ENCODE peak calls at places on chromosomes 4 and X, in seven cellular contexts. I is HepG2, S is K562, F is H1, C is HCT116, A is SK-N-SH, M is GM12878. G is an unnamed sample.

GRCh38 chrX:124406294-124407013 is 60.1 kb downstream of the SH2D1A start:
- DNase-seq in I (peak), C (peak), M (no peak), S (peak), F (no peak), A (peak), G (peak)

GRCh38 chr4:14259926-14260325 is 632.4 kb upstream of the BOD1L1 start:
- DNase-seq in I (no peak), S (no peak), C (no peak), F (no peak), A (no peak), M (no peak), G (no peak)

GRCh38 chrX:51922561-51922960 is 29.1 kb downstream of the MAGED1 start:
- DNase-seq in M (no peak), C (no peak), I (no peak), F (no peak), A (no peak), S (no peak), G (peak)

GRCh38 chr4:156999175-156999517 is 27.5 kb upstream of the PDGFC start:
- DNase-seq in A (no peak), I (peak), M (no peak), C (peak), S (no peak), F (no peak), G (peak)

GRCh38 chr4:99635601-99636000 is 22.0 kb downstream of the C4orf54 start:
- DNase-seq in A (no peak), I (no peak), S (no peak), C (no peak), F (no peak), M (no peak), G (no peak)

GRCh38 chr4:38449506-38450174 is 214.4 kb upstream of the KLF3 start:
- DNase-seq in S (no peak), M (no peak), F (no peak), A (no peak), I (peak), C (no peak), G (no peak)

GRCh38 chr4:151700566-151701316 is 60.1 kb downstream of the GATB start:
- DNase-seq in I (no peak), C (no peak), F (no peak), M (no peak), A (no peak), S (no peak), G (no peak)

GRCh38 chr4:8101213-8101781 is 57.3 kb downstream of the ABLIM2 start:
- DNase-seq in C (no peak), I (peak), S (no peak), F (no peak), A (no peak), M (no peak), G (no peak)

GRCh38 chr4:142040043-142040442 is 403.7 kb downstream of the IL15 start:
- DNase-seq in S (no peak), A (no peak), F (no peak), I (no peak), C (no peak), M (no peak), G (no peak)

GRCh38 chrX:23901805-23902204 is 5.9 kb downstream of the APOO start:
- DNase-seq in I (peak), A (peak), M (peak), S (peak), C (peak), F (no peak), G (peak)

GRCh38 chr4:175536852-175537453 is 275.1 kb downstream of the GPM6A start:
- DNase-seq in F (peak), M (peak), C (peak), A (peak), I (peak), S (peak), G (peak)

GRCh38 chr4:159105761-159106243 is 2.9 kb downstream of the RAPGEF2 start:
- DNase-seq in I (peak), S (no peak), F (no peak), M (peak), A (no peak), C (no peak), G (no peak)

GRCh38 chr4:39502034-39502658 is 25.1 kb downstream of the UGDH start:
- DNase-seq in I (no peak), M (no peak), S (no peak), F (no peak), C (no peak), A (no peak), G (no peak)

GRCh38 chrX:72265263-72265662 is 11.8 kb downstream of the RPS4X start:
- DNase-seq in F (no peak), S (no peak), A (no peak), M (no peak), I (no peak), C (no peak), G (no peak)

GRCh38 chr4:156517546-156517945 is 454.1 kb downstream of the PDGFC start:
- DNase-seq in A (no peak), M (no peak), I (no peak), S (no peak), F (no peak), C (no peak), G (no peak)

GRCh38 chr4:89834486-89835209 is 2.3 kb downstream of the SNCA start:
- DNase-seq in M (no peak), I (no peak), C (no peak), F (no peak), S (no peak), A (no peak), G (no peak)

GRCh38 chr4:25377572-25377882 is 464 bp downstream of the ANAPC4 start:
- DNase-seq in F (no peak), C (no peak), S (peak), A (no peak), I (no peak), M (no peak), G (no peak)

GRCh38 chr4:182880387-182881356 is 36.5 kb downstream of the DCTD start:
- DNase-seq in I (peak), M (no peak), C (no peak), F (no peak), A (no peak), S (no peak), G (no peak)

GRCh38 chrX:70038951-70039350 is 10.8 kb downstream of the AWAT2 start:
- DNase-seq in I (no peak), S (no peak), F (no peak), M (no peak), A (no peak), C (no peak), G (no peak)

GRCh38 chr4:37799941-37800554 is 26.4 kb upstream of the PGM2 start:
- DNase-seq in A (no peak), S (no peak), M (no peak), C (no peak), F (no peak), I (no peak), G (no peak)

GRCh38 chr4:46648088-46648744 is 258.3 kb upstream of the GABRA2 start:
- DNase-seq in M (no peak), I (peak), S (peak), C (no peak), F (peak), A (peak), G (peak)

GRCh38 chr4:81486502-81486901 is 14.8 kb upstream of the RASGEF1B start:
- DNase-seq in C (no peak), M (no peak), I (no peak), A (no peak), S (no peak), F (no peak), G (no peak)

GRCh38 chr4:67680568-67681222 is 20.3 kb downstream of the UBA6 start:
- DNase-seq in S (no peak), A (no peak), M (no peak), F (no peak), C (no peak), I (peak), G (no peak)

GRCh38 chr4:105719214-105719613 is 10.6 kb downstream of the GSTCD start:
- DNase-seq in C (no peak), M (no peak), S (no peak), F (no peak), I (peak), A (no peak), G (no peak)

GRCh38 chr4:47647544-47647943 is 162.5 kb downstream of the ATP10D start:
- DNase-seq in M (no peak), F (no peak), A (no peak), C (no peak), I (no peak), S (no peak), G (no peak)

GRCh38 chr4:109559625-109559982 is 442 bp upstream of the MCUB start:
- DNase-seq in C (no peak), I (no peak), A (peak), M (no peak), F (no peak), S (peak), G (peak)

GRCh38 chr4:71607780-71608673 is 175.9 kb downstream of the GC start:
- DNase-seq in M (no peak), C (no peak), A (no peak), S (no peak), I (peak), F (no peak), G (no peak)

GRCh38 chr4:176191974-176192373 is 3.4 kb downstream of the SPATA4 start:
- DNase-seq in M (no peak), A (peak), S (no peak), I (no peak), F (no peak), C (no peak), G (no peak)

GRCh38 chr4:84324850-84325249 is 174.2 kb downstream of the NKX6-1 start:
- DNase-seq in I (no peak), A (peak), S (no peak), M (no peak), F (no peak), C (no peak), G (no peak)

GRCh38 chrX:54494970-54495813 is 842 bp downstream of the FGD1 start:
- DNase-seq in S (no peak), M (no peak), C (no peak), I (no peak), A (peak), F (no peak), G (no peak)

GRCh38 chrX:22135994-22136684 is 104.0 kb downstream of the PHEX start:
- DNase-seq in M (no peak), A (peak), I (peak), F (no peak), S (peak), C (peak), G (peak)

GRCh38 chr4:38013461-38014366 is 53.5 kb downstream of the PTTG2 start:
- DNase-seq in M (no peak), I (no peak), A (no peak), S (no peak), C (peak), F (no peak), G (no peak)

GRCh38 chr4:145839151-145839550 is 99.5 kb downstream of the ZNF827 start:
- DNase-seq in S (no peak), M (no peak), A (no peak), C (no peak), F (no peak), I (no peak), G (no peak)

GRCh38 chrX:111100191-111100590 is 4.2 kb downstream of the PAK3 start:
- DNase-seq in S (peak), A (peak), C (peak), M (no peak), I (peak), F (no peak), G (peak)

GRCh38 chr4:26736621-26737020 is 124.0 kb upstream of the STIM2 start:
- DNase-seq in A (no peak), F (no peak), M (no peak), I (no peak), S (peak), C (no peak), G (no peak)

GRCh38 chr4:117560329-117560728 is 474.0 kb upstream of the NDST3 start:
- DNase-seq in M (no peak), S (no peak), C (peak), I (no peak), F (no peak), A (no peak), G (no peak)

GRCh38 chr4:152115794-152116193 is 355.0 kb upstream of the GATB start:
- DNase-seq in I (no peak), M (no peak), A (no peak), S (no peak), F (no peak), C (no peak), G (no peak)

GRCh38 chr4:95304898-95305297 is 243.9 kb downstream of the UNC5C start:
- DNase-seq in A (no peak), I (no peak), C (no peak), F (no peak), S (no peak), M (no peak), G (peak)

GRCh38 chr4:124167602-124168001 is 544.9 kb downstream of the ANKRD50 start:
- DNase-seq in S (no peak), A (no peak), C (no peak), F (no peak), M (no peak), I (no peak), G (no peak)

GRCh38 chrX:153725832-153726285 is 1.2 kb downstream of the ABCD1 start:
- DNase-seq in M (no peak), A (peak), I (no peak), F (no peak), C (no peak), S (no peak), G (no peak)

DNA sequence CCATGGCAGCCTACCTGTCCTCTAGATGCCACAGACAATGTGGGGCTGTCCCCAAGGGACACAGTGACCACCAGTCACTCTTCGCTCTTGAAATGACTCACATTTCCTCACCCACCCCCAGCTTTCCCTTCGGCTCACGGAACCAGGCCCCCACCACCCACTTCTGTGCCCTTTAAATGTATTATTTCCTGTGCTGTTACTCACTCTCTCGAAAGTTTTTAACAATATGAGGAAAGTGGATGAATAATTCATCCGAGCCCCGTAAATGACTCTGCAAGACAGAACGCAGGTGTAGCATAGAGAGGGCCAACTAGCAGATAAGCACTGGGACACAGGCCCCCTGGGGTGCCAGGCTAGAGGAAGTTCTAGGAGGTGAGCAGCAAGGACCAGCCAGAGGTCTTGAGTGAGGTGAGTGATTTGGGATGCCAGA is 179.5 kb upstream of the TBL1X start:
- DNase-seq in I (no peak), C (no peak), M (no peak), S (no peak), A (no peak), F (no peak), G (no peak)
- TF ChIP-seq YY1 in I (no peak), C (no peak), M (no peak), S (no peak), A (no peak), F (no peak), G (no peak)

GRCh38 chr4:139633195-139633594 is 32.4 kb upstream of the MGST2 start:
- DNase-seq in F (no peak), A (no peak), M (no peak), I (no peak), C (no peak), S (no peak), G (no peak)
- H3K4me3 ChIP-seq in F (no peak), A (no peak), M (no peak), I (no peak), C (no peak), S (no peak), G (no peak)

GRCh38 chr4:114393295-114394038 is 205.1 kb upstream of the UGT8 start:
- DNase-seq in I (no peak), S (no peak), M (no peak), F (no peak), A (no peak), C (no peak), G (no peak)
- TF ChIP-seq YY1 in I (no peak), S (no peak), M (no peak), F (no peak), A (no peak), C (no peak), G (no peak)

GRCh38 chrX:140764401-140764919 is 54.9 kb downstream of the LINC00632 start:
- DNase-seq in A (peak), M (no peak), F (peak), C (no peak), I (no peak), S (peak), G (no peak)
- H3K4me3 ChIP-seq in A (no peak), M (no peak), F (peak), C (no peak), I (no peak), S (no peak), G (peak)

GRCh38 chr4:184328022-184328736 is 110.5 kb upstream of the ENPP6 start:
- DNase-seq in M (peak), S (no peak), F (no peak), C (no peak), A (no peak), I (no peak), G (no peak)
- TF ChIP-seq YY1 in M (peak), S (no peak), F (no peak), C (no peak), A (no peak), I (no peak), G (no peak)

DNA sequence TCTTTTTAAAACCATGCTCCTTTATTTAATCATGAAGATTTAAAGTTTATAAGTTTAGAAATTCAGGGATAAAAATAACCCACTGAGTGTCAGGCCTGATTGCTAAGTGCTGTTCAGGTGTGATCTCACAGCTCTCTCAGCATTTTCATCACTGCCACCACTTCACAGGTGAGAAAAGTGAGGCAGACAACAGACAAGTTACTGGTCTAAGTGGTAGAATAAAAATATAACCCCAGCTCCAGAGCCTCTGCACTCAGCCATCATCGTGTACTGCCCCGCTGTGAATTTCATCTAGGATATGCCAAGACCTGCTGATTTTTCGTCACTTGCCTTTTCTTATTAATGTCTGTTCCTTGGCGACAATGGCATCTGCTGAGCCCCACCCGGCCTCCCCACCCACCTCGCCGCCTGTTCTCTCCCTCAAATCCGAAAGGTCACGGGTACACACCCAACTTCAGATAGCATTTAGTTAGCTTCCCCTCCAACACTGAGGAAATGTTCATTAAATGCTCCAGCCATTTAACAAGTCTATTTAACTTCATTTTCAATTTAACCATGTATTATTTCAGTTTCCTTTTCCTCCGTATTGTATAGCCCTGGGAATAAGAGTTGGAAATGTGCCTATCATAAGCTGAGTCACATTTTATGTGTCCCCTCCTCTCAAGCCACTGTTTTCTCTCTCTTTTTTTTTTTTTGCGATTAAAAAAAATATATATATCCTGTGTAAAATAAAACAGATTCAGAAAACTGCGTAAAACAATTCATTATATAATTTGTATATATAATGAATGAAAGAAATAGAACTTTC is 236.5 kb downstream of the CBR4 start:
- DNase-seq in M (no peak), I (no peak), A (no peak), F (no peak), S (no peak), C (no peak), G (no peak)
- H3K4me3 ChIP-seq in M (no peak), I (no peak), A (no peak), F (no peak), S (no peak), C (no peak), G (no peak)

GRCh38 chr4:121709766-121710405 is 13.1 kb upstream of the ANXA5 start:
- DNase-seq in A (no peak), I (no peak), S (no peak), M (no peak), F (no peak), C (no peak), G (no peak)
- TF ChIP-seq YY1 in A (no peak), I (no peak), S (no peak), M (no peak), F (no peak), C (no peak), G (no peak)

GRCh38 chr4:147057631-147057980 is 111.9 kb upstream of the TTC29 start:
- DNase-seq in M (no peak), F (no peak), S (no peak), I (no peak), C (no peak), A (no peak), G (no peak)
- H3K4me3 ChIP-seq in M (peak), F (no peak), S (peak), I (no peak), C (no peak), A (no peak), G (peak)

GRCh38 chrX:109902665-109903064 is 100.2 kb upstream of the TMEM164 start:
- DNase-seq in F (no peak), A (no peak), S (no peak), I (peak), C (no peak), M (no peak), G (no peak)
- TF ChIP-seq YY1 in F (no peak), A (no peak), S (no peak), I (no peak), C (no peak), M (no peak), G (no peak)

GRCh38 chr4:168812806-168813205 is 197.2 kb downstream of the CBR4 start:
- DNase-seq in I (no peak), S (no peak), C (no peak), M (no peak), F (no peak), A (no peak), G (no peak)
- H3K4me3 ChIP-seq in I (no peak), S (no peak), C (no peak), M (no peak), F (no peak), A (no peak), G (no peak)

G was measured in NT2/D1.